ENCODE peak calls at places on chromosomes 7 and 10, in nine cellular contexts. One of them, this sample, is unnamed.

GRCh38 chr7:21028186-21028989 is 241.7 kb upstream of the SP8 start:
- DNase-seq in GF-D8: no peak
- DNase-seq in GM13976: no peak
- DNase-seq in activated CD8-positive, alpha-beta T cell treated with anti-CD3 and anti-CD28 coated beads for 36 hours: no peak
- DNase-seq in sigmoid colon: no peak
- DNase-seq in effector CD8-positive, alpha-beta T cell: no peak
- DNase-seq in IMR-90: no peak
- DNase-seq in body of pancreas: no peak
- DNase-seq in cardiac fibroblast: peak; percentile 37
- DNase-seq in this sample: no peak

GRCh38 chr10:125214283-125214570 is 53.9 kb upstream of the CTBP2 start:
- DNase-seq in GF-D8: no peak
- DNase-seq in GM13976: no peak
- DNase-seq in activated CD8-positive, alpha-beta T cell treated with anti-CD3 and anti-CD28 coated beads for 36 hours: no peak
- DNase-seq in sigmoid colon: no peak
- DNase-seq in effector CD8-positive, alpha-beta T cell: no peak
- DNase-seq in IMR-90: no peak
- DNase-seq in body of pancreas: no peak
- DNase-seq in cardiac fibroblast: no peak
- DNase-seq in this sample: no peak

GRCh38 chr7:107236857-107237256 is 68.1 kb downstream of the HBP1 start:
- DNase-seq in GF-D8: no peak
- DNase-seq in GM13976: no peak
- DNase-seq in activated CD8-positive, alpha-beta T cell treated with anti-CD3 and anti-CD28 coated beads for 36 hours: no peak
- DNase-seq in sigmoid colon: no peak
- DNase-seq in effector CD8-positive, alpha-beta T cell: no peak
- DNase-seq in IMR-90: peak; percentile 46
- DNase-seq in body of pancreas: no peak
- DNase-seq in cardiac fibroblast: no peak
- DNase-seq in this sample: no peak

GRCh38 chr10:62454696-62455451 is 80.7 kb downstream of the ZNF365 start:
- DNase-seq in GF-D8: no peak
- DNase-seq in GM13976: no peak
- DNase-seq in activated CD8-positive, alpha-beta T cell treated with anti-CD3 and anti-CD28 coated beads for 36 hours: no peak
- DNase-seq in sigmoid colon: peak; percentile 85
- DNase-seq in effector CD8-positive, alpha-beta T cell: no peak
- DNase-seq in IMR-90: peak; percentile 56
- DNase-seq in body of pancreas: no peak
- DNase-seq in cardiac fibroblast: peak; percentile 63
- DNase-seq in this sample: no peak

GRCh38 chr7:70655694-70656093 is 476.2 kb upstream of the GALNT17 start:
- DNase-seq in GF-D8: no peak
- DNase-seq in GM13976: no peak
- DNase-seq in activated CD8-positive, alpha-beta T cell treated with anti-CD3 and anti-CD28 coated beads for 36 hours: no peak
- DNase-seq in sigmoid colon: no peak
- DNase-seq in effector CD8-positive, alpha-beta T cell: no peak
- DNase-seq in IMR-90: no peak
- DNase-seq in body of pancreas: no peak
- DNase-seq in cardiac fibroblast: no peak
- DNase-seq in this sample: no peak

GRCh38 chr10:132192991-132193670 is 6.4 kb downstream of the DPYSL4 start:
- DNase-seq in GF-D8: no peak
- DNase-seq in GM13976: no peak
- DNase-seq in activated CD8-positive, alpha-beta T cell treated with anti-CD3 and anti-CD28 coated beads for 36 hours: no peak
- DNase-seq in sigmoid colon: no peak
- DNase-seq in effector CD8-positive, alpha-beta T cell: no peak
- DNase-seq in IMR-90: no peak
- DNase-seq in body of pancreas: no peak
- DNase-seq in cardiac fibroblast: no peak
- DNase-seq in this sample: no peak

GRCh38 chr7:37405128-37405527 is 43.5 kb downstream of the ELMO1 start:
- DNase-seq in GF-D8: no peak
- DNase-seq in GM13976: no peak
- DNase-seq in activated CD8-positive, alpha-beta T cell treated with anti-CD3 and anti-CD28 coated beads for 36 hours: no peak
- DNase-seq in sigmoid colon: no peak
- DNase-seq in effector CD8-positive, alpha-beta T cell: no peak
- DNase-seq in IMR-90: no peak
- DNase-seq in body of pancreas: no peak
- DNase-seq in cardiac fibroblast: no peak
- DNase-seq in this sample: no peak

GRCh38 chr7:49848211-49848841 is 74.9 kb downstream of the VWC2 start:
- DNase-seq in GF-D8: no peak
- DNase-seq in GM13976: no peak
- DNase-seq in activated CD8-positive, alpha-beta T cell treated with anti-CD3 and anti-CD28 coated beads for 36 hours: no peak
- DNase-seq in sigmoid colon: no peak
- DNase-seq in effector CD8-positive, alpha-beta T cell: no peak
- DNase-seq in IMR-90: no peak
- DNase-seq in body of pancreas: no peak
- DNase-seq in cardiac fibroblast: no peak
- DNase-seq in this sample: no peak

GRCh38 chr7:43873300-43873699 is 4.0 kb upstream of the MRPS24 start:
- DNase-seq in GF-D8: no peak
- DNase-seq in GM13976: no peak
- DNase-seq in activated CD8-positive, alpha-beta T cell treated with anti-CD3 and anti-CD28 coated beads for 36 hours: no peak
- DNase-seq in sigmoid colon: peak; percentile 81
- DNase-seq in effector CD8-positive, alpha-beta T cell: no peak
- DNase-seq in IMR-90: peak; percentile 87
- DNase-seq in body of pancreas: no peak
- DNase-seq in cardiac fibroblast: peak; percentile 86
- DNase-seq in this sample: no peak

GRCh38 chr7:2824678-2825461 is 19.2 kb downstream of the GNA12 start:
- DNase-seq in GF-D8: no peak
- DNase-seq in GM13976: peak; percentile 58
- DNase-seq in activated CD8-positive, alpha-beta T cell treated with anti-CD3 and anti-CD28 coated beads for 36 hours: no peak
- DNase-seq in sigmoid colon: peak; percentile 60
- DNase-seq in effector CD8-positive, alpha-beta T cell: no peak
- DNase-seq in IMR-90: peak; percentile 37
- DNase-seq in body of pancreas: no peak
- DNase-seq in cardiac fibroblast: no peak
- DNase-seq in this sample: no peak

GRCh38 chr7:81407094-81407493 is 362.8 kb downstream of the HGF start:
- DNase-seq in GF-D8: no peak
- DNase-seq in GM13976: no peak
- DNase-seq in activated CD8-positive, alpha-beta T cell treated with anti-CD3 and anti-CD28 coated beads for 36 hours: no peak
- DNase-seq in sigmoid colon: no peak
- DNase-seq in effector CD8-positive, alpha-beta T cell: no peak
- DNase-seq in IMR-90: peak; percentile 10
- DNase-seq in body of pancreas: no peak
- DNase-seq in cardiac fibroblast: no peak
- DNase-seq in this sample: no peak

GRCh38 chr10:113135025-113135424 is 185.0 kb downstream of the TCF7L2 start:
- DNase-seq in GF-D8: no peak
- DNase-seq in GM13976: no peak
- DNase-seq in activated CD8-positive, alpha-beta T cell treated with anti-CD3 and anti-CD28 coated beads for 36 hours: no peak
- DNase-seq in sigmoid colon: no peak
- DNase-seq in effector CD8-positive, alpha-beta T cell: no peak
- DNase-seq in IMR-90: no peak
- DNase-seq in body of pancreas: no peak
- DNase-seq in cardiac fibroblast: no peak
- DNase-seq in this sample: no peak

GRCh38 chr7:56175086-56175760 is 59.0 kb upstream of the NUPR2 start:
- DNase-seq in GF-D8: no peak
- DNase-seq in GM13976: no peak
- DNase-seq in activated CD8-positive, alpha-beta T cell treated with anti-CD3 and anti-CD28 coated beads for 36 hours: no peak
- DNase-seq in sigmoid colon: peak; percentile 68
- DNase-seq in effector CD8-positive, alpha-beta T cell: no peak
- DNase-seq in IMR-90: no peak
- DNase-seq in body of pancreas: peak; percentile 34
- DNase-seq in cardiac fibroblast: no peak
- DNase-seq in this sample: no peak

GRCh38 chr10:91635401-91636400 is 2.8 kb upstream of the PPP1R3C start:
- DNase-seq in GF-D8: no peak
- DNase-seq in GM13976: peak; percentile 64
- DNase-seq in activated CD8-positive, alpha-beta T cell treated with anti-CD3 and anti-CD28 coated beads for 36 hours: peak; percentile 72
- DNase-seq in sigmoid colon: peak; percentile 82
- DNase-seq in effector CD8-positive, alpha-beta T cell: no peak
- DNase-seq in IMR-90: peak; percentile 81
- DNase-seq in body of pancreas: peak; percentile 80
- DNase-seq in cardiac fibroblast: peak; percentile 90
- DNase-seq in this sample: peak; percentile 28

GRCh38 chr10:97640868-97641811 is 669 bp downstream of the PI4K2A start:
- DNase-seq in GF-D8: no peak
- DNase-seq in GM13976: peak; percentile 51
- DNase-seq in activated CD8-positive, alpha-beta T cell treated with anti-CD3 and anti-CD28 coated beads for 36 hours: peak; percentile 53
- DNase-seq in sigmoid colon: peak; percentile 71
- DNase-seq in effector CD8-positive, alpha-beta T cell: no peak
- DNase-seq in IMR-90: peak; percentile 77
- DNase-seq in body of pancreas: peak; percentile 31
- DNase-seq in cardiac fibroblast: peak; percentile 62
- DNase-seq in this sample: peak; percentile 32

GRCh38 chr10:112250555-112250954 is 32.6 kb upstream of the TECTB start:
- DNase-seq in GF-D8: no peak
- DNase-seq in GM13976: no peak
- DNase-seq in activated CD8-positive, alpha-beta T cell treated with anti-CD3 and anti-CD28 coated beads for 36 hours: no peak
- DNase-seq in sigmoid colon: no peak
- DNase-seq in effector CD8-positive, alpha-beta T cell: no peak
- DNase-seq in IMR-90: peak; percentile 81
- DNase-seq in body of pancreas: no peak
- DNase-seq in cardiac fibroblast: peak; percentile 71
- DNase-seq in this sample: no peak

GRCh38 chr7:3605222-3605621 is 304.2 kb downstream of the SDK1 start:
- DNase-seq in GF-D8: no peak
- DNase-seq in GM13976: no peak
- DNase-seq in activated CD8-positive, alpha-beta T cell treated with anti-CD3 and anti-CD28 coated beads for 36 hours: no peak
- DNase-seq in sigmoid colon: no peak
- DNase-seq in effector CD8-positive, alpha-beta T cell: no peak
- DNase-seq in IMR-90: peak; percentile 56
- DNase-seq in body of pancreas: no peak
- DNase-seq in cardiac fibroblast: peak; percentile 86
- DNase-seq in this sample: no peak

GRCh38 chr7:93016085-93016471 is 101.7 kb downstream of the SAMD9 start:
- DNase-seq in GF-D8: no peak
- DNase-seq in GM13976: no peak
- DNase-seq in activated CD8-positive, alpha-beta T cell treated with anti-CD3 and anti-CD28 coated beads for 36 hours: no peak
- DNase-seq in sigmoid colon: no peak
- DNase-seq in effector CD8-positive, alpha-beta T cell: no peak
- DNase-seq in IMR-90: peak; percentile 45
- DNase-seq in body of pancreas: no peak
- DNase-seq in cardiac fibroblast: peak; percentile 28
- DNase-seq in this sample: peak; percentile 12

GRCh38 chr10:32142646-32143045 is 86.4 kb upstream of the KIF5B start:
- DNase-seq in GF-D8: no peak
- DNase-seq in GM13976: no peak
- DNase-seq in activated CD8-positive, alpha-beta T cell treated with anti-CD3 and anti-CD28 coated beads for 36 hours: no peak
- DNase-seq in sigmoid colon: no peak
- DNase-seq in effector CD8-positive, alpha-beta T cell: no peak
- DNase-seq in IMR-90: peak; percentile 63
- DNase-seq in body of pancreas: no peak
- DNase-seq in cardiac fibroblast: peak; percentile 79
- DNase-seq in this sample: no peak

GRCh38 chr10:98344589-98345038 is 70.4 kb downstream of the PYROXD2 start:
- DNase-seq in GF-D8: no peak
- DNase-seq in GM13976: no peak
- DNase-seq in activated CD8-positive, alpha-beta T cell treated with anti-CD3 and anti-CD28 coated beads for 36 hours: no peak
- DNase-seq in sigmoid colon: peak; percentile 92
- DNase-seq in effector CD8-positive, alpha-beta T cell: no peak
- DNase-seq in IMR-90: peak; percentile 84
- DNase-seq in body of pancreas: peak; percentile 34
- DNase-seq in cardiac fibroblast: peak; percentile 91
- DNase-seq in this sample: no peak

GRCh38 chr7:87885018-87885417 is 8.7 kb downstream of the DBF4 start:
- DNase-seq in GF-D8: no peak
- DNase-seq in GM13976: no peak
- DNase-seq in activated CD8-positive, alpha-beta T cell treated with anti-CD3 and anti-CD28 coated beads for 36 hours: no peak
- DNase-seq in sigmoid colon: no peak
- DNase-seq in effector CD8-positive, alpha-beta T cell: no peak
- DNase-seq in IMR-90: no peak
- DNase-seq in body of pancreas: no peak
- DNase-seq in cardiac fibroblast: no peak
- DNase-seq in this sample: no peak

GRCh38 chr10:1410469-1411395 is 326.6 kb downstream of the ADARB2 start:
- DNase-seq in GF-D8: no peak
- DNase-seq in GM13976: no peak
- DNase-seq in activated CD8-positive, alpha-beta T cell treated with anti-CD3 and anti-CD28 coated beads for 36 hours: no peak
- DNase-seq in sigmoid colon: no peak
- DNase-seq in effector CD8-positive, alpha-beta T cell: no peak
- DNase-seq in IMR-90: no peak
- DNase-seq in body of pancreas: no peak
- DNase-seq in cardiac fibroblast: no peak
- DNase-seq in this sample: no peak

GRCh38 chr7:10657201-10657600 is 316.5 kb upstream of the PHF14 start:
- DNase-seq in GF-D8: no peak
- DNase-seq in GM13976: no peak
- DNase-seq in activated CD8-positive, alpha-beta T cell treated with anti-CD3 and anti-CD28 coated beads for 36 hours: no peak
- DNase-seq in sigmoid colon: no peak
- DNase-seq in effector CD8-positive, alpha-beta T cell: no peak
- DNase-seq in IMR-90: no peak
- DNase-seq in body of pancreas: no peak
- DNase-seq in cardiac fibroblast: no peak
- DNase-seq in this sample: no peak

GRCh38 chr10:32865170-32865569 is 92.9 kb downstream of the ITGB1 start:
- DNase-seq in GF-D8: no peak
- DNase-seq in GM13976: no peak
- DNase-seq in activated CD8-positive, alpha-beta T cell treated with anti-CD3 and anti-CD28 coated beads for 36 hours: no peak
- DNase-seq in sigmoid colon: no peak
- DNase-seq in effector CD8-positive, alpha-beta T cell: no peak
- DNase-seq in IMR-90: no peak
- DNase-seq in body of pancreas: no peak
- DNase-seq in cardiac fibroblast: no peak
- DNase-seq in this sample: no peak

GRCh38 chr10:30056767-30057355 is 2.5 kb downstream of the JCAD start:
- DNase-seq in GF-D8: no peak
- DNase-seq in GM13976: no peak
- DNase-seq in activated CD8-positive, alpha-beta T cell treated with anti-CD3 and anti-CD28 coated beads for 36 hours: no peak
- DNase-seq in sigmoid colon: no peak
- DNase-seq in effector CD8-positive, alpha-beta T cell: no peak
- DNase-seq in IMR-90: no peak
- DNase-seq in body of pancreas: no peak
- DNase-seq in cardiac fibroblast: no peak
- DNase-seq in this sample: no peak

GRCh38 chr10:59993931-59994330 is 87.6 kb upstream of the CCDC6 start:
- DNase-seq in GF-D8: no peak
- DNase-seq in GM13976: no peak
- DNase-seq in activated CD8-positive, alpha-beta T cell treated with anti-CD3 and anti-CD28 coated beads for 36 hours: no peak
- DNase-seq in sigmoid colon: no peak
- DNase-seq in effector CD8-positive, alpha-beta T cell: no peak
- DNase-seq in IMR-90: no peak
- DNase-seq in body of pancreas: no peak
- DNase-seq in cardiac fibroblast: peak; percentile 10
- DNase-seq in this sample: no peak

GRCh38 chr7:144473908-144474307 is 70.4 kb upstream of the NOBOX start:
- DNase-seq in GF-D8: no peak
- DNase-seq in GM13976: no peak
- DNase-seq in activated CD8-positive, alpha-beta T cell treated with anti-CD3 and anti-CD28 coated beads for 36 hours: no peak
- DNase-seq in sigmoid colon: no peak
- DNase-seq in effector CD8-positive, alpha-beta T cell: no peak
- DNase-seq in IMR-90: no peak
- DNase-seq in body of pancreas: no peak
- DNase-seq in cardiac fibroblast: no peak
- DNase-seq in this sample: no peak

GRCh38 chr10:77960829-77961329 is 34.3 kb upstream of the DLG5 start:
- DNase-seq in GF-D8: no peak
- DNase-seq in GM13976: no peak
- DNase-seq in activated CD8-positive, alpha-beta T cell treated with anti-CD3 and anti-CD28 coated beads for 36 hours: no peak
- DNase-seq in sigmoid colon: no peak
- DNase-seq in effector CD8-positive, alpha-beta T cell: no peak
- DNase-seq in IMR-90: no peak
- DNase-seq in body of pancreas: no peak
- DNase-seq in cardiac fibroblast: no peak
- DNase-seq in this sample: no peak

GRCh38 chr10:81348003-81348402 is 527.0 kb upstream of the NRG3 start:
- DNase-seq in GF-D8: no peak
- DNase-seq in GM13976: no peak
- DNase-seq in activated CD8-positive, alpha-beta T cell treated with anti-CD3 and anti-CD28 coated beads for 36 hours: no peak
- DNase-seq in sigmoid colon: no peak
- DNase-seq in effector CD8-positive, alpha-beta T cell: no peak
- DNase-seq in IMR-90: no peak
- DNase-seq in body of pancreas: no peak
- DNase-seq in cardiac fibroblast: no peak
- DNase-seq in this sample: no peak

GRCh38 chr7:100489824-100490223 is 6.1 kb downstream of the NYAP1 start:
- DNase-seq in GF-D8: no peak
- DNase-seq in GM13976: peak; percentile 87
- DNase-seq in activated CD8-positive, alpha-beta T cell treated with anti-CD3 and anti-CD28 coated beads for 36 hours: peak; percentile 69
- DNase-seq in sigmoid colon: no peak
- DNase-seq in effector CD8-positive, alpha-beta T cell: no peak
- DNase-seq in IMR-90: peak; percentile 96
- DNase-seq in body of pancreas: no peak
- DNase-seq in cardiac fibroblast: peak; percentile 93
- DNase-seq in this sample: peak; percentile 77

GRCh38 chr7:5248201-5248885 is 34.4 kb upstream of the SLC29A4 start:
- DNase-seq in GF-D8: no peak
- DNase-seq in GM13976: no peak
- DNase-seq in activated CD8-positive, alpha-beta T cell treated with anti-CD3 and anti-CD28 coated beads for 36 hours: no peak
- DNase-seq in sigmoid colon: peak; percentile 93
- DNase-seq in effector CD8-positive, alpha-beta T cell: no peak
- DNase-seq in IMR-90: peak; percentile 21
- DNase-seq in body of pancreas: no peak
- DNase-seq in cardiac fibroblast: no peak
- DNase-seq in this sample: no peak